ENCODE peak calls at places on chromosomes 6 and 20, in nine cellular contexts. Q is aorta; T is activated T-helper 1 cell treated with anti-CD3 and anti-CD28 coated beads, Interleukin-2, amount 50 U/mL, for 16 hours; J is hippocampal formation; N is HEK293T; S is HTR-8/SVneo; W is HT1080; L is iris pigment epithelial cell; U is stimulated activated naive CD4-positive, alpha-beta T cell. R is an unnamed sample.
A peak's percentile ranks its signal among the peaks of the same experiment; 100 is the strongest.

GRCh38 chr20:25053207-25054132 is 4.5 kb downstream of the ACSS1 start:
- DNase-seq in Q (peak; percentile 79), S (no peak), T (no peak), N (no peak), W (no peak), L (no peak), U (no peak), J (no peak), R (peak; percentile 80)

GRCh38 chr6:85677243-85677956 is 34.7 kb upstream of the SYNCRIP start:
- DNase-seq in U (peak; percentile 37), L (no peak), W (peak; percentile 27), T (no peak), J (no peak), S (no peak), N (no peak), Q (no peak), R (no peak)

GRCh38 chr6:134752445-134752844 is 197.5 kb downstream of the ALDH8A1 start:
- DNase-seq in N (no peak), S (no peak), W (no peak), L (no peak), U (no peak), J (no peak), Q (no peak), T (no peak), R (no peak)

GRCh38 chr20:63553933-63554290 is at the start of gene FNDC11:
- DNase-seq in U (peak; percentile 45), L (no peak), N (no peak), Q (no peak), J (no peak), W (no peak), S (no peak), T (peak; percentile 25), R (peak; percentile 92)

GRCh38 chr20:62563561-62563960 is 78.7 kb upstream of the SLCO4A1 start:
- DNase-seq in N (no peak), S (no peak), Q (no peak), J (no peak), U (no peak), W (no peak), T (no peak), L (no peak), R (no peak)

GRCh38 chr20:4512891-4513550 is 208.7 kb upstream of the PRND start:
- DNase-seq in W (peak; percentile 93), J (no peak), S (peak; percentile 75), L (peak; percentile 97), U (no peak), N (no peak), Q (no peak), T (no peak), R (no peak)

GRCh38 chr6:68473433-68474210 is 161.5 kb upstream of the ADGRB3 start:
- DNase-seq in W (no peak), U (no peak), T (no peak), Q (no peak), S (no peak), J (no peak), N (peak; percentile 6), L (peak; percentile 3), R (no peak)

GRCh38 chr6:153312633-153313032 is 181.6 kb upstream of the RGS17 start:
- DNase-seq in W (peak; percentile 66), T (no peak), L (peak; percentile 58), J (peak; percentile 1), N (peak; percentile 43), U (peak; percentile 11), S (peak; percentile 13), Q (peak; percentile 57), R (peak; percentile 75)

GRCh38 chr20:46816916-46817638 is 77.6 kb upstream of the EYA2 start:
- DNase-seq in T (no peak), Q (no peak), L (no peak), S (no peak), J (no peak), N (no peak), U (no peak), W (no peak), R (no peak)

GRCh38 chr20:48886189-48886588 is 35.3 kb upstream of the ARFGEF2 start:
- DNase-seq in U (no peak), L (no peak), S (no peak), N (no peak), J (no peak), Q (no peak), W (no peak), T (no peak), R (no peak)

GRCh38 chr6:80605165-80605989 is 498.9 kb downstream of the BCKDHB start:
- DNase-seq in W (peak; percentile 71), U (peak; percentile 1), L (peak; percentile 69), J (no peak), N (no peak), S (no peak), T (no peak), Q (no peak), R (no peak)

GRCh38 chr6:154569136-154569862 is 58.8 kb upstream of the CNKSR3 start:
- DNase-seq in W (no peak), Q (no peak), U (no peak), J (no peak), T (no peak), L (no peak), N (no peak), S (no peak), R (no peak)

GRCh38 chr6:2529217-2529719 is 221.5 kb downstream of the MYLK4 start:
- DNase-seq in W (no peak), U (no peak), J (no peak), S (no peak), L (no peak), N (no peak), T (no peak), Q (no peak), R (no peak)

GRCh38 chr6:91782789-91783188 is 1195.9 kb upstream of the MAP3K7 start:
- DNase-seq in S (no peak), T (no peak), U (no peak), W (no peak), L (no peak), J (no peak), N (no peak), Q (no peak), R (no peak)

GRCh38 chr6:162621246-162621645 is 106.3 kb downstream of the PRKN start:
- DNase-seq in Q (no peak), J (no peak), L (peak; percentile 28), S (no peak), W (peak; percentile 79), N (peak; percentile 53), T (no peak), U (no peak), R (no peak)

GRCh38 chr6:168574699-168575195 is 133.8 kb downstream of the SMOC2 start:
- DNase-seq in T (no peak), W (no peak), L (no peak), Q (peak; percentile 86), N (no peak), U (no peak), J (no peak), S (no peak), R (peak; percentile 81)

GRCh38 chr6:140203611-140204553 is 829.4 kb upstream of the CITED2 start:
- DNase-seq in J (no peak), L (peak; percentile 84), T (no peak), S (no peak), W (peak; percentile 4), Q (no peak), U (no peak), N (no peak), R (no peak)

GRCh38 chr6:15662246-15663056 is at the start of gene DTNBP1:
- DNase-seq in Q (peak; percentile 89), L (peak; percentile 42), W (peak; percentile 54), T (peak; percentile 76), U (peak; percentile 80), S (peak; percentile 41), J (peak; percentile 81), N (peak; percentile 60), R (peak; percentile 94)

GRCh38 chr6:53151676-53152075 is 3.0 kb upstream of the GCM1 start:
- DNase-seq in J (no peak), N (peak; percentile 42), U (no peak), T (no peak), L (peak; percentile 30), W (peak; percentile 15), S (peak; percentile 34), Q (no peak), R (no peak)

GRCh38 chr6:167750956-167751358 is 75.8 kb upstream of the AFDN start:
- DNase-seq in S (no peak), U (no peak), L (no peak), Q (no peak), J (no peak), N (no peak), W (no peak), T (no peak), R (peak; percentile 94)

GRCh38 chr20:17613328-17614175 is 43.7 kb downstream of the DSTN start:
- DNase-seq in S (no peak), Q (peak; percentile 51), W (no peak), L (no peak), T (no peak), U (no peak), J (no peak), N (no peak), R (peak; percentile 76)

GRCh38 chr6:34065470-34066283 is 80.2 kb downstream of the GRM4 start:
- DNase-seq in U (no peak), W (no peak), L (no peak), Q (peak; percentile 45), T (no peak), S (no peak), J (no peak), N (no peak), R (no peak)

GRCh38 chr6:163630096-163630495 is 215.6 kb downstream of the QKI start:
- DNase-seq in L (no peak), J (no peak), S (no peak), T (no peak), U (no peak), N (no peak), Q (no peak), W (no peak), R (no peak)

GRCh38 chr6:109261815-109262214 is 120.5 kb downstream of the CD164 start:
- DNase-seq in S (no peak), L (no peak), T (no peak), Q (no peak), N (no peak), U (no peak), W (no peak), J (no peak), R (no peak)

GRCh38 chr20:1087311-1087710 is 31.1 kb upstream of the PSMF1 start:
- DNase-seq in U (no peak), W (peak; percentile 18), L (peak; percentile 42), N (no peak), J (no peak), Q (no peak), T (no peak), S (no peak), R (no peak)

GRCh38 chr20:52619101-52619500 is 353.1 kb upstream of the TSHZ2 start:
- DNase-seq in S (no peak), U (no peak), N (no peak), T (no peak), L (no peak), W (no peak), J (no peak), Q (no peak), R (no peak)

GRCh38 chr20:43430265-43430664 is 27.4 kb upstream of the SRSF6 start:
- DNase-seq in U (no peak), T (no peak), Q (no peak), J (no peak), W (no peak), N (no peak), L (no peak), S (no peak), R (no peak)

GRCh38 chr6:25558155-25558817 is 93.7 kb upstream of the SCGN start:
- DNase-seq in J (no peak), N (no peak), S (no peak), L (no peak), Q (no peak), T (no peak), W (no peak), U (no peak), R (no peak)

GRCh38 chr6:11460001-11460668 is 77.4 kb upstream of the TMEM170B start:
- DNase-seq in S (no peak), N (no peak), J (no peak), U (no peak), W (peak; percentile 44), T (no peak), L (peak; percentile 43), Q (no peak), R (no peak)

GRCh38 chr20:48695255-48695654 is 132.5 kb downstream of the PREX1 start:
- DNase-seq in J (no peak), L (no peak), S (no peak), W (no peak), T (no peak), Q (peak; percentile 17), N (no peak), U (no peak), R (no peak)

R was measured in kidney.